ENCODE peak calls at places on chromosomes 5 and 9, in seven cellular contexts. D is esophagus squamous epithelium; K is aorta; Z is cardiac muscle cell; M is IMR-90; W is mammary epithelial cell; U is effector memory CD4-positive, alpha-beta T cell. V is an unnamed sample.

GRCh38 chr9:37197158-37198033 is 77.0 kb downstream of the ZCCHC7 start:
- DNase-seq in W (peak; percentile 87), M (peak; percentile 77), U (no peak), K (no peak), Z (peak; percentile 62), D (no peak), V (no peak)

GRCh38 chr9:83521017-83521810 is 17.0 kb downstream of the FRMD3 start:
- DNase-seq in Z (no peak), K (no peak), U (no peak), M (no peak), W (peak; percentile 19), D (no peak), V (no peak)

GRCh38 chr5:126975791-126976190 is 54.6 kb downstream of the MARCHF3 start:
- DNase-seq in K (no peak), Z (no peak), M (no peak), U (no peak), W (no peak), D (no peak), V (no peak)

GRCh38 chr9:37486256-37486615 is 488 bp downstream of the POLR1E start:
- DNase-seq in D (no peak), U (no peak), M (no peak), K (no peak), Z (no peak), W (no peak), V (no peak)

GRCh38 chr5:147972441-147972840 is 66.1 kb upstream of the C5orf46 start:
- DNase-seq in M (no peak), Z (no peak), K (no peak), U (no peak), D (no peak), W (no peak), V (no peak)

GRCh38 chr9:126516936-126517750 is 96.6 kb upstream of the LMX1B start:
- DNase-seq in M (peak; percentile 84), Z (peak; percentile 48), D (no peak), U (peak; percentile 11), K (peak; percentile 84), W (peak; percentile 81), V (peak; percentile 83)

GRCh38 chr5:109482748-109483147 is 73.0 kb upstream of the PJA2 start:
- DNase-seq in Z (no peak), M (no peak), K (no peak), U (no peak), W (no peak), D (no peak), V (no peak)

GRCh38 chr9:131608469-131609115 is 63.3 kb downstream of the PRRT1B start:
- DNase-seq in W (peak; percentile 81), U (no peak), K (peak; percentile 91), Z (peak; percentile 89), D (no peak), M (peak; percentile 87), V (no peak)

GRCh38 chr5:33691846-33692245 is 199.9 kb downstream of the ADAMTS12 start:
- DNase-seq in K (no peak), D (no peak), U (no peak), Z (no peak), M (no peak), W (no peak), V (no peak)

GRCh38 chr5:173625686-173626500 is 9.4 kb upstream of the BOD1 start:
- DNase-seq in Z (no peak), M (no peak), U (no peak), K (no peak), W (no peak), D (no peak), V (no peak)

GRCh38 chr5:176716320-176716719 is 69.0 kb downstream of the TSPAN17 start:
- DNase-seq in D (no peak), Z (no peak), U (no peak), M (peak; percentile 77), K (no peak), W (peak; percentile 84), V (no peak)

GRCh38 chr9:114001410-114001685 is 76.8 kb downstream of the AMBP start:
- DNase-seq in Z (no peak), U (no peak), D (no peak), M (no peak), K (no peak), W (no peak), V (no peak)

GRCh38 chr9:20358201-20358600 is 264.1 kb downstream of the MLLT3 start:
- DNase-seq in W (peak; percentile 88), D (no peak), M (peak; percentile 51), K (no peak), Z (no peak), U (no peak), V (no peak)

GRCh38 chr9:19769213-19769612 is 19.6 kb downstream of the SLC24A2 start:
- DNase-seq in U (no peak), Z (no peak), M (no peak), W (peak; percentile 82), D (no peak), K (no peak), V (no peak)

GRCh38 chr5:89857790-89858189 is 551.8 kb downstream of the CETN3 start:
- DNase-seq in K (no peak), M (no peak), W (no peak), Z (no peak), U (no peak), D (no peak), V (no peak)

GRCh38 chr5:138754699-138755057 is 1.5 kb downstream of the CTNNA1 start:
- DNase-seq in W (peak; percentile 35), Z (no peak), K (no peak), U (no peak), M (no peak), D (no peak), V (peak; percentile 73)

GRCh38 chr9:136053757-136054142 is 41.3 kb downstream of the NACC2 start:
- DNase-seq in U (no peak), W (no peak), M (no peak), K (no peak), Z (no peak), D (no peak), V (no peak)

GRCh38 chr9:4549751-4550295 is 59.6 kb downstream of the SLC1A1 start:
- DNase-seq in D (no peak), W (no peak), M (no peak), Z (no peak), K (no peak), U (no peak), V (no peak)

GRCh38 chr9:123262338-123262737 is 6.0 kb downstream of the STRBP start:
- DNase-seq in K (no peak), W (no peak), U (no peak), Z (no peak), D (no peak), M (no peak), V (no peak)

GRCh38 chr5:88780731-88781130 is 102.3 kb downstream of the MEF2C start:
- DNase-seq in M (no peak), U (no peak), Z (no peak), K (no peak), W (no peak), D (no peak), V (no peak)

GRCh38 chr5:111583761-111584203 is 71.4 kb upstream of the STARD4 start:
- DNase-seq in W (no peak), Z (no peak), M (peak; percentile 5), D (no peak), U (no peak), K (no peak), V (no peak)

GRCh38 chr5:14965815-14966214 is 94.2 kb upstream of the ANKH start:
- DNase-seq in Z (no peak), D (no peak), W (no peak), K (no peak), M (no peak), U (no peak), V (no peak)

GRCh38 chr9:127536499-127536898 is 75.6 kb upstream of the STXBP1 start:
- DNase-seq in D (no peak), M (no peak), U (no peak), W (no peak), Z (no peak), K (no peak), V (no peak)
- H3K4me1 ChIP-seq in D (peaks cover 71% of the 10 kb centered on the region), M (peaks cover 69% of the 10 kb centered on the region), U (no peaks in the 10 kb centered on the region), W (peaks cover 73% of the 10 kb centered on the region), Z (no peaks in the 10 kb centered on the region), K (no peaks in the 10 kb centered on the region), V (peaks cover 63% of the 10 kb centered on the region)

GRCh38 chr5:51382759-51383493 is at the start of gene ISL1:
- DNase-seq in K (no peak), D (no peak), Z (peak; percentile 96), M (peak; percentile 55), W (peak; percentile 77), U (no peak), V (no peak)
- H3K27ac ChIP-seq in K (no peak within 1 kb of the TSS), D (no peak within 1 kb of the TSS), Z (peak within 1 kb of the TSS; percentile 89), M (no peak within 1 kb of the TSS), W (no peak within 1 kb of the TSS), U (no peak within 1 kb of the TSS), V (no peak within 1 kb of the TSS)

GRCh38 chr9:73153793-73154227 is 2.1 kb downstream of the ANXA1 start:
- DNase-seq in D (no peak), W (peak; percentile 79), U (no peak), M (peak; percentile 28), Z (no peak), K (no peak), V (no peak)
- H3K4me1 ChIP-seq in D (peaks cover 48% of the 10 kb centered on the region), W (peaks cover 32% of the 10 kb centered on the region), U (peaks cover 37% of the 10 kb centered on the region), M (peaks cover 7% of the 10 kb centered on the region), Z (peaks cover 4% of the 10 kb centered on the region), K (peaks cover 2% of the 10 kb centered on the region), V (peaks cover 82% of the 10 kb centered on the region)

GRCh38 chr5:960551-960950 is 48.1 kb upstream of the NKD2 start:
- DNase-seq in M (no peak), U (no peak), W (no peak), K (peak; percentile 70), Z (no peak), D (no peak), V (peak; percentile 58)

GRCh38 chr5:958701-959571 is 49.7 kb upstream of the NKD2 start:
- DNase-seq in M (peak; percentile 54), U (no peak), D (no peak), K (peak; percentile 70), W (peak; percentile 72), Z (no peak), V (peak; percentile 77)

GRCh38 chr5:961002-961710 is 47.4 kb upstream of the NKD2 start:
- DNase-seq in Z (no peak), U (no peak), K (peak; percentile 70), D (no peak), M (no peak), W (no peak), V (peak; percentile 47)

GRCh38 chr5:961711-962240 is 46.8 kb upstream of the NKD2 start:
- DNase-seq in K (no peak), Z (no peak), U (no peak), D (no peak), W (no peak), M (no peak), V (peak; percentile 69)

DNA sequence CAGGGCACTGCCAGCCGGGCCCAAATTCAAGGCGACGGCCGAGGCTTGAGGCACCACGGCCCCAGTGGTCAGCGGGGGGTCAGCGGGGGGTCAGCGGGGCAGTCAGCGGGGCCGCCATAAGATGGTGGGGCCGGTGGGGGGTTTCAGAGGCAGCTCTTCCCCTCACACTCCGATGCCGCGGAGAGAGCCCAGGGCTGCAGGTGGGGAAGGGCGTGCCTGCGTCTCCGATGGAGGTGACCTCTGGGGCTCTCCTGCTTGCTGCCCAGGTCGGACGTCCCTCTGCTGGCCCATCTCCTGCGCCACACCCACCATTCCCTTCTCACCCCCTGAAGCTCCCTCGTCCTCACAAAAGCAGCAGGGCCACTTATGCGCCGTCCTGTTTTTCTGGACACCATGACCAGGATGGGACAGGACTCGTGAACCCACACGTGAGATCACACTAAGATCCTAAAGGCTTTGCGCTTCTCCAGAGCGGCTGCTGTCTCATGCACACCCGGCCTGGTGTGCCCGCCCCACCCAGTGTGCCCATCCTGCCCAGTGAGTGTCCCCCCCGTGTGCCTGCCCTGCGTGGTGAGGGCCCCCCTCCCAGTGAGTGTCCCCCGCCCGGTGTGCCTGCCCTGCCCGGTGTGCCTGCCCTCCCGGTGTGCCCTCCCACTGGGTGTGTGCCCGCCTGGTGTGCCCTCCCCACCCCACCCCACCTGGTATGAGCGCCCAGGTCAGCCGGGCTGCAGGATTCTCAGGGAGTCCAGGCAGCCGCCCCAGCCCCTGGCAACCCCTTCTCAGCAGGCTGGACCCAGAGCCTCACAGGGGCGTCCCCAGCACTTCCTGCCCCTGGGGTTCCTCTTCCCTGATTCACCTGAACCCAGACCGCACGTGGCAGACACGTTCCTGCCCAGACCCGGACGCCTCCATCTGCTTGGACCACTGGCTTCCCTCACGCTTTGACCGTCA is 48.7 kb upstream of the NKD2 start:
- DNase-seq in D (no peak), U (no peak), M (no peak), Z (no peak), W (no peak), K (peak; percentile 50), V (peak; percentile 76)
- H3K27ac ChIP-seq in D (peak overlapping the region; percentile 68), U (no peak overlapping the region), M (no peak overlapping the region), Z (no peak overlapping the region), W (no peak overlapping the region), K (no peak overlapping the region), V (no peak overlapping the region)

V was measured in suprapubic skin.